ENCODE peak calls at places on chromosomes 5 and 9, in four cellular contexts. Y is H1, M is AG04450, P is cardiac muscle cell. X is an unnamed sample.

GRCh38 chr9:88880194-88880593 is 111.1 kb upstream of the S1PR3 start:
- DNase-seq in M (no peak), P (no peak), Y (no peak), X (no peak)

GRCh38 chr5:5494489-5495402 is 72.3 kb downstream of the ICE1 start:
- DNase-seq in Y (peak; percentile 73), M (no peak), P (peak; percentile 61), X (peak; percentile 22)

GRCh38 chr5:167786871-167787568 is 504.4 kb upstream of the WWC1 start:
- DNase-seq in P (no peak), M (no peak), Y (no peak), X (no peak)

GRCh38 chr9:22214497-22215031 is 205.5 kb upstream of the CDKN2B start:
- DNase-seq in P (no peak), Y (no peak), M (no peak), X (no peak)

GRCh38 chr5:67182406-67182805 is 14.2 kb downstream of the CD180 start:
- DNase-seq in Y (no peak), P (peak; percentile 87), M (peak; percentile 64), X (peak; percentile 62)

GRCh38 chr5:54347221-54347865 is 37.0 kb upstream of the ARL15 start:
- DNase-seq in Y (no peak), M (no peak), P (no peak), X (no peak)

GRCh38 chr5:94749048-94749447 is 130.6 kb downstream of the SLF1 start:
- DNase-seq in M (no peak), P (no peak), Y (no peak), X (no peak)

GRCh38 chr5:15844253-15844652 is 335.3 kb downstream of the MARCHF11 start:
- DNase-seq in P (no peak), M (no peak), Y (no peak), X (no peak)

GRCh38 chr5:139689631-139690384 is 41.7 kb downstream of the CXXC5 start:
- DNase-seq in Y (no peak), P (peak; percentile 62), M (no peak), X (no peak)

GRCh38 chr5:126044111-126044668 is 379.0 kb upstream of the GRAMD2B start:
- DNase-seq in P (peak; percentile 97), M (peak; percentile 6), Y (no peak), X (peak; percentile 98)

GRCh38 chr5:87844449-87844848 is 424.2 kb downstream of the TMEM161B start:
- DNase-seq in Y (no peak), P (no peak), M (no peak), X (no peak)

GRCh38 chr9:105278751-105279150 is 34.3 kb downstream of the SLC44A1 start:
- DNase-seq in P (no peak), M (no peak), Y (no peak), X (no peak)

GRCh38 chr5:32508806-32509805 is 64.6 kb upstream of the ZFR start:
- DNase-seq in Y (no peak), P (peak; percentile 6), M (no peak), X (no peak)

GRCh38 chr9:95452176-95452575 is 64.6 kb downstream of the PTCH1 start:
- DNase-seq in P (no peak), M (no peak), Y (no peak), X (no peak)

GRCh38 chr9:34403554-34404380 is 27.1 kb upstream of the MYORG start:
- DNase-seq in M (peak; percentile 24), Y (no peak), P (peak; percentile 70), X (peak; percentile 16)

GRCh38 chr9:125829743-125830142 is 82.6 kb downstream of the PBX3 start:
- DNase-seq in M (no peak), P (peak; percentile 49), Y (no peak), X (no peak)

GRCh38 chr9:85040806-85041575 is 371.5 kb downstream of the NTRK2 start:
- DNase-seq in M (no peak), P (peak; percentile 46), Y (no peak), X (no peak)
- H3K4me3 ChIP-seq in M (no peak overlapping the region), P (no peak overlapping the region), Y (no peak overlapping the region), X (no peak overlapping the region)

GRCh38 chr5:177300236-177300880 is 3.2 kb downstream of the RAB24 start:
- DNase-seq in Y (no peak), P (peak; percentile 82), M (peak; percentile 39), X (no peak)
- TF ChIP-seq CTCF in Y (no peak), P (no peak), M (peak; percentile 37), X (peak; percentile 30)

DNA sequence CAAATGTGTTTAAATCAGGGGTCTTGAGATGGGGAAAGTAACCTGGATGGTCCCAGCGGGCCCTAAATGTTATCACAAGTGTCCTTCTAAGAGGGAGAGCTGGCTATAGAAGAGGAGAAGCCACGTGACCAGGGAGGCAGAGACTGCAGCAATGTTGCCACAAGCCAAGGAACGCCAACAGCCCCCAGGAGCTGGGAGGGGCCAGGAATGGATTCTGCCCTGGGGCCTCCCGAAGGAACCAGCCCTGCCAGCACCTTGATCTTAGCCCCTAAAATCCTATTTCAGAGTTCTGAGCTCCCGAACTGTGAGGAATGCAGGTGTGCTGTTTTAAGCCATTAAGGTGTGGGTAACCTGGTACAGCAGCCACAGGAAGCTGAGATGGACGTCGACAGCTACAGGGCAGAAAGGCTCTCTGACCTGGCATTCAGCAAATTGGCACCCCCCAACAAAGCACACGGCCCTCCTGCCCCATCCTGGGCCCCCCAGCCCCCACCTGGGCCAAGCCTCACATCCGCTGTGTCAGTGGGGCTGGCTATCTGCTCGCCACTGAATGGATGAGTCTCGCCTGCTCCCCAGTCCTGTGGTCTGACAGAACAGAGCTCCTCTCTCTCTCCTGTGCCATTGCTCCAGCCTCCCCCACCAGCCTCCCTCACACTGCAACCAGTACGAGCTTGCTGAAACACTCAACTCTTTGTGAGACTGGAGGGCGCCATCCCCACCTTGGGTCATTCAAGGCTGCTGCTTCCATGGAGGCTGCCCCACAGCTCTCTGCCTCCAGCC is 78.8 kb downstream of the ADAMTS2 start:
- DNase-seq in Y (no peak), M (no peak), P (peak; percentile 50), X (no peak)
- H3K4me3 ChIP-seq in Y (no peak overlapping the region), M (no peak overlapping the region), P (no peak overlapping the region), X (no peak overlapping the region)

DNA sequence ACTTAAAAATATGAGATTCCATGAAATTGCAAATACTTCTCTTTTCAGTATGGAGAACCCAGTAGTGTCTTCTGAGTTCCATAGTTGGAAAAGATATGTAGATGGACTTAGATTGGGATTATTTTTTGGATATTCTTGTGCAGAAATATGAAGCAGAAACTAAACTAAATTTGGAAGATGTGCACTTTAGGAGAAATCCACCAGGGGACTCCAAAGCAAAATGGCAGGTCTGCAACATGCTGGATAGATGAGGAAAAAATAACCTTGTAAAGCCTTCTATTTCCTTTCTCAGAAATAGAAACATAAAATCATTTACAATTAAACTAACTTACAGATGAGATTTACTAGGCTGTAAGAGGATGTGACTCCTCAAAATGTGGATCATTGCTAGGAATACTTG is 49.2 kb upstream of the MINAR2 start:
- DNase-seq in P (no peak), Y (no peak), M (no peak), X (no peak)
- TF ChIP-seq CTCF in P (no peak), Y (peak; percentile 13), M (peak; percentile 23), X (peak; percentile 38)